ENCODE peak calls at places on chromosomes 4 and X, in ten cellular contexts. H is HCT116, O is HL-60, E is transverse colon, X is prostate gland, S is SK-N-SH, U is SK-N-MC, Y is sigmoid colon, B is endothelial cell of umbilical vein, I is suprapubic skin. T is an unnamed sample.

GRCh38 chr4:148376151-148376550 is 66.1 kb downstream of the NR3C2 start:
- DNase-seq in S (peak; percentile 3), I (no peak), E (peak; percentile 72), O (peak; percentile 6), U (peak; percentile 85), Y (peak; percentile 75), H (peak; percentile 45), X (peak; percentile 25), B (peak; percentile 91), T (no peak)

GRCh38 chr4:94995684-94996394 is 238.1 kb downstream of the BMPR1B start:
- DNase-seq in I (no peak), H (no peak), X (peak; percentile 29), O (no peak), Y (no peak), E (no peak), B (peak; percentile 67), U (peak; percentile 34), S (no peak), T (no peak)

GRCh38 chrX:38044682-38045081 is 38.3 kb downstream of the SYTL5 start:
- DNase-seq in B (no peak), X (no peak), H (no peak), E (no peak), I (no peak), S (no peak), Y (no peak), U (no peak), O (no peak), T (no peak)

GRCh38 chr4:123398151-123398802 is 1.7 kb downstream of the SPRY1 start:
- DNase-seq in X (peak; percentile 55), U (no peak), S (peak; percentile 89), E (peak; percentile 83), O (no peak), B (peak; percentile 65), I (peak; percentile 80), Y (peak; percentile 85), H (peak; percentile 22), T (peak; percentile 68)

GRCh38 chr4:87698394-87698793 is 48.3 kb downstream of the DMP1 start:
- DNase-seq in O (no peak), I (no peak), X (no peak), B (no peak), S (no peak), E (no peak), Y (no peak), U (no peak), H (no peak), T (no peak)

GRCh38 chr4:13546855-13547562 is 2.7 kb upstream of the NKX3-2 start:
- DNase-seq in O (no peak), U (no peak), E (peak; percentile 44), I (no peak), Y (peak; percentile 82), X (no peak), B (no peak), S (peak; percentile 54), H (no peak), T (no peak)

GRCh38 chr4:150314031-150314430 is 235.8 kb downstream of the DCLK2 start:
- DNase-seq in B (no peak), U (no peak), E (no peak), Y (no peak), O (no peak), S (no peak), X (no peak), H (no peak), I (no peak), T (no peak)

GRCh38 chr4:6526696-6527095 is 48.3 kb upstream of the MAN2B2 start:
- DNase-seq in U (no peak), H (no peak), Y (no peak), E (no peak), S (no peak), X (no peak), B (no peak), O (no peak), I (no peak), T (no peak)

GRCh38 chrX:150512426-150512825 is 56.0 kb upstream of the MTM1 start:
- DNase-seq in O (no peak), E (no peak), X (no peak), I (no peak), S (no peak), B (no peak), H (no peak), U (no peak), Y (no peak), T (no peak)

GRCh38 chr4:80680934-80681333 is 345.4 kb downstream of the CFAP299 start:
- DNase-seq in H (no peak), X (no peak), I (no peak), S (no peak), Y (no peak), B (no peak), O (no peak), U (no peak), E (no peak), T (no peak)

GRCh38 chr4:145623831-145624230 is 4.6 kb downstream of the MMAA start:
- DNase-seq in H (no peak), O (no peak), U (no peak), X (no peak), B (peak; percentile 53), I (no peak), S (no peak), Y (no peak), E (no peak), T (no peak)

GRCh38 chr4:98663226-98664006 is 5.0 kb upstream of the TSPAN5 start:
- DNase-seq in Y (no peak), B (no peak), H (no peak), I (no peak), S (no peak), U (no peak), O (no peak), X (no peak), E (peak; percentile 21), T (no peak)

DNA sequence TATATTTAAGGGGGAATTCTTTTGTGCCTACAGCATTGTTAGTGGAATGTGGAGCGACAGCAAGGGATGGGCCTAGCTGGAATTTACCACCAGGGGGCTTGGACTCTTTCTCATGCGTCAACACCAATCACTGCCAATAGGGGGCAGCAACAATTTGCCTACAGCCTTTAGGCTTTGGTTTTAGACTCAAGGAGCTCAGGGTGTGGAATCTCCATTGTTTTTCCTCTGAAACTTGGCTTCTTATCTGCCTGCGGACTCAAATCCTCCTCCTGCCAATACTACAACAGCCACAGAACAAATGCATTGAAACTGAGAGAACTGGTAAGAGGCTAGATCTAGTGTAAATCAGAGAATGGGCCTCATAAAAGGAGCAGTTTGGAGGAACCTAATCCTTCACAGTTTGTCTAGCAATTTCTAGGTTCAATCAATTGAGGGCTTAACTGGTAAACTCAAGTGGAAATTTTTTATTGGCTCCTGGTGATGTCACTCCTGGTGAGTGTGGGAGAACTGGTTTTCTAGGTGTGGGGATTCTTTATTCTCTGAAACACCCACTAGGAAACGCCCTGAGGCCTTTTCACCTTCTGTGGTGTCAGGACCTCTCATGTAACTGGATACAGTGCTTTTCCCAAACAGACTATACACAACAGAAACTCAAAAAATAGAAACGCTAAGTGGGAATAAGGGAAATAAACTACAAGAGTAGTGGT is 27.9 kb upstream of the TMSB4X start:
- DNase-seq in X (peak; percentile 42), B (peak; percentile 90), S (peak; percentile 62), U (peak; percentile 47), H (peak; percentile 60), E (peak; percentile 86), O (no peak), I (peak; percentile 79), Y (peak; percentile 83), T (peak; percentile 53)
- TF ChIP-seq POLR2AphosphoS5 in X (peak; percentile 41), B (no peak), S (no peak), U (no peak), H (no peak), E (no peak), O (no peak), I (no peak), Y (no peak), T (no peak)

DNA sequence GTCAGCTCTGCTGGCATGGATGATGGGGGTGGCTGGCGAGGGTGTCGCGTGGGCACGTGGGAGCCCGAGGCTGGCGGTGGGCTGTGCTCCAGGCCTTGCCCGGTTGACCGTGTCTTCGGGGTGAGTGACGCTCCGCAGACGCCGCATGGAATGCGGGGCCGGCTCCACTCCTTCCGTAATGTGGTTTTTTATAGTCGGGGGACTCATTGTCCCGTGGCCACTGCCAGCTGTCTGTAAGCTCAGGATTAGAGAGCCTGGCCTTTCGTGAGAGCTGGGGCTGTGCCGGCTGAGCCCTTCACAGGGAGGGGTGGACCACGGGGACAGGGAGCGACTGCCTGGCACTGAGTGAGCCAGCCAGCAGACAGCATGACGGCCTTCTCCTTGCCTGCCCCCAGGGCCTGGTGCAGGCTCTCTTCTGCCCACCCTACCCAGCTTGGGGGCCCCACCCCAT is 20.4 kb downstream of the DOK7 start:
- DNase-seq in H (no peak), S (no peak), E (no peak), O (no peak), Y (no peak), U (no peak), I (no peak), X (no peak), B (no peak), T (peak; percentile 61)
- TF ChIP-seq POLR2AphosphoS5 in H (no peak), S (no peak), E (no peak), O (no peak), Y (peak; percentile 6), U (no peak), I (no peak), X (peak; percentile 6), B (no peak), T (no peak)

DNA sequence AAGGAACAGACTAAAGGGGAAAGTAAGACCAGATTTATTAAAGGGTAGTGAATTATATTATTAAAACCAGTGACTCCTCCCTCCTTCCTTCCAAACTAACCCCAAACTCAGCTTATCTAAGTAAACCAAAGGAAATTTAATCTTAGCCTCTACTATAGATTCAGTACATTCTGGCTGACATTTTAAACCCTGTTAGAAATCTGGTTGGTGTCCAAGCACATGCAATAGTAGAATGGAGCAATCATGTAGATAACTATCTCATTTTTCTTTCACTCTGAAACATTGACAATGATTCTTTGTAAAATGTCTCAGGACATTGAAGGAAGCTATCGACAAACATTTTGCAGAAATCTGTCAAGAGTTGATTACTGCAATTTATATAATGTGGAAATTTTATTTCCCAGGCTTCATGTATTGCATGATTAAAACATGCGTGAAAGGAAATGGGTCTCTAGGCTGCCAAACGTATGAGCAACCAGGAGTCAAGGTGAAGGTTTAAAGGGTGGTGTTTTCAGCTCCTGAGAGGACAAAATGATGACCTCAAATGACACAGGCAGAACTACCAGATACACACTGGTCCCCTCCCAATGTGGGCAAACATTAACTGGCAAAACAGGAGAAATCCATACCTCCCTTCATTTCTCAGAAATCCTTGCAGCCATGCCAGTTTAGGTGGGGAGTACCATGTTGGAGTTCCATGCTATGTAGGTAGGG is 58.2 kb upstream of the RBM47 start:
- DNase-seq in B (no peak), S (no peak), I (no peak), O (no peak), E (no peak), X (no peak), Y (no peak), H (no peak), U (no peak), T (no peak)
- TF ChIP-seq POLR2AphosphoS5 in B (no peak), S (no peak), I (no peak), O (no peak), E (no peak), X (no peak), Y (no peak), H (no peak), U (no peak), T (no peak)

DNA sequence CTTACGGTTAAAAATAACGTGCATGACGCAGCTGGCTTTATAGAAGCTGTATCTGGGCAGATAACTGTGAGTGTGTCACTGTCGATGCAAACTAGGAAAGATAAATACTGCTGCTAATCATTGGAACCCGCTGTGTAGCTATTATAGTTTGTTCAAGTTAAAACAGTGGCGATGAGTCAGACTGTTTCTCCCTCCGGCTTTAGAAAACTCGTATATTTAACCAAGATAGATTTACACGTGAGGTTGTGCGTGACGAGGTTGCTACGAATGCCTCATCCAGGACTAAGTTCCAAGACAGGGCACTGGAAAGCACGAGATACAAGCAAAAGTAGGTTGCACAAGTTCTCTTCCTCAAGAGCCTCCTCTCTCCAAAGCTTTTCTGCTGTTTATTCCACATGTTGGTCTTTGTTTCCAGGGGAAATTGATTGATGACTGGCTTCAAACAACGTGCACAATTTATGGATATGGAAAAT is 270.7 kb downstream of the FBXW7 start:
- DNase-seq in B (no peak), H (no peak), S (no peak), I (no peak), O (no peak), X (peak; percentile 30), U (no peak), E (no peak), Y (no peak), T (no peak)
- TF ChIP-seq POLR2AphosphoS5 in B (no peak), H (no peak), S (no peak), I (no peak), O (no peak), X (no peak), U (no peak), E (no peak), Y (no peak), T (no peak)